ENCODE peak calls at places on chromosomes 7 and 10, in nine cellular contexts. F, T, Y, B, Z, L, M, O and H are unnamed samples. For H3K27me3, the result is how much of the 10 kb centered on the place peaks cover.

GRCh38 chr7:112201421-112201820 is 4.8 kb downstream of the DOCK4 start:
- DNase-seq in F (no peak), T (no peak), Y (no peak), B (no peak), Z (peak), L (no peak), M (no peak), O (no peak), H (no peak)

GRCh38 chr10:86662186-86663045 is 5.9 kb upstream of the LDB3 start:
- DNase-seq in F (no peak), T (no peak), Y (no peak), B (no peak), Z (no peak), L (no peak), M (peak), O (peak), H (no peak)

GRCh38 chr10:2759203-2759602 is 308.1 kb upstream of the PFKP start:
- DNase-seq in F (no peak), T (no peak), Y (no peak), B (no peak), Z (no peak), L (no peak), M (no peak), O (no peak), H (no peak)

GRCh38 chr10:72515455-72515854 is 110.4 kb downstream of the MICU1 start:
- DNase-seq in F (no peak), T (no peak), Y (no peak), B (no peak), Z (no peak), L (no peak), M (no peak), O (no peak), H (no peak)

GRCh38 chr10:75762436-75762802 is 331.0 kb downstream of the LRMDA start:
- DNase-seq in F (no peak), T (no peak), Y (no peak), B (no peak), Z (no peak), L (no peak), M (no peak), O (no peak), H (no peak)

GRCh38 chr7:22114440-22114981 is 168.8 kb upstream of the CDCA7L start:
- DNase-seq in F (no peak), T (no peak), Y (no peak), B (peak), Z (no peak), L (no peak), M (no peak), O (no peak), H (no peak)

GRCh38 chr10:80137031-80137712 is 4.6 kb downstream of the PLAC9 start:
- DNase-seq in F (peak), T (no peak), Y (no peak), B (peak), Z (peak), L (no peak), M (peak), O (no peak), H (no peak)

GRCh38 chr7:126083014-126083413 is 1153.4 kb upstream of the POT1 start:
- DNase-seq in F (no peak), T (no peak), Y (no peak), B (no peak), Z (no peak), L (no peak), M (no peak), O (no peak), H (no peak)

GRCh38 chr10:49134327-49134726 is 506 bp upstream of the FAM170B start:
- DNase-seq in F (no peak), T (no peak), Y (no peak), B (no peak), Z (no peak), L (no peak), M (no peak), O (no peak), H (no peak)

GRCh38 chr7:144738708-144739314 is 97.0 kb downstream of the TPK1 start:
- DNase-seq in F (peak), T (peak), Y (no peak), B (no peak), Z (no peak), L (peak), M (no peak), O (no peak), H (no peak)

GRCh38 chr7:83267141-83267631 is 104.5 kb upstream of the PCLO start:
- DNase-seq in F (no peak), T (no peak), Y (no peak), B (no peak), Z (no peak), L (peak), M (no peak), O (no peak), H (peak)

GRCh38 chr7:134470864-134471263 is 12.0 kb upstream of the AKR1B1 start:
- DNase-seq in F (no peak), T (peak), Y (no peak), B (no peak), Z (peak), L (no peak), M (no peak), O (no peak), H (no peak)

GRCh38 chr7:31058122-31058521 is 6.0 kb downstream of the ADCYAP1R1 start:
- DNase-seq in F (no peak), T (no peak), Y (no peak), B (no peak), Z (peak), L (no peak), M (no peak), O (no peak), H (no peak)

GRCh38 chr10:95730233-95730632 is 25.7 kb upstream of the ENTPD1 start:
- DNase-seq in F (no peak), T (no peak), Y (no peak), B (no peak), Z (no peak), L (no peak), M (no peak), O (no peak), H (no peak)

GRCh38 chr7:157273208-157274202 is 63.3 kb upstream of the DNAJB6 start:
- DNase-seq in F (peak), T (peak), Y (peak), B (peak), Z (peak), L (peak), M (peak), O (peak), H (no peak)

GRCh38 chr10:84095821-84096497 is 43.4 kb upstream of the GHITM start:
- DNase-seq in F (no peak), T (no peak), Y (no peak), B (no peak), Z (no peak), L (no peak), M (no peak), O (no peak), H (no peak)

GRCh38 chr7:71937840-71938371 is 474.2 kb downstream of the CALN1 start:
- DNase-seq in F (no peak), T (no peak), Y (no peak), B (no peak), Z (no peak), L (no peak), M (no peak), O (no peak), H (no peak)

GRCh38 chr10:26296351-26296750 is 79.8 kb downstream of the GAD2 start:
- DNase-seq in F (no peak), T (no peak), Y (no peak), B (no peak), Z (no peak), L (no peak), M (no peak), O (no peak), H (no peak)

GRCh38 chr10:62374862-62375710 is 917 bp downstream of the ZNF365 start:
- DNase-seq in F (no peak), T (no peak), Y (no peak), B (no peak), Z (peak), L (peak), M (no peak), O (no peak), H (no peak)

GRCh38 chr10:16891375-16892313 is 74.4 kb upstream of the RSU1 start:
- DNase-seq in F (peak), T (peak), Y (peak), B (peak), Z (peak), L (peak), M (peak), O (no peak), H (peak)

GRCh38 chr10:5506246-5506645 is 6.9 kb upstream of the CALML5 start:
- DNase-seq in F (peak), T (no peak), Y (no peak), B (peak), Z (no peak), L (no peak), M (peak), O (no peak), H (no peak)

GRCh38 chr10:122879339-122880273 is at the start of gene FAM24B:
- DNase-seq in F (peak), T (peak), Y (peak), B (peak), Z (peak), L (peak), M (peak), O (peak), H (peak)
- TF ChIP-seq CTCF in F (no peak), T (no peak), Y (no peak), B (no peak), Z (no peak), L (no peak), M (no peak), O (no peak), H (no peak)

DNA sequence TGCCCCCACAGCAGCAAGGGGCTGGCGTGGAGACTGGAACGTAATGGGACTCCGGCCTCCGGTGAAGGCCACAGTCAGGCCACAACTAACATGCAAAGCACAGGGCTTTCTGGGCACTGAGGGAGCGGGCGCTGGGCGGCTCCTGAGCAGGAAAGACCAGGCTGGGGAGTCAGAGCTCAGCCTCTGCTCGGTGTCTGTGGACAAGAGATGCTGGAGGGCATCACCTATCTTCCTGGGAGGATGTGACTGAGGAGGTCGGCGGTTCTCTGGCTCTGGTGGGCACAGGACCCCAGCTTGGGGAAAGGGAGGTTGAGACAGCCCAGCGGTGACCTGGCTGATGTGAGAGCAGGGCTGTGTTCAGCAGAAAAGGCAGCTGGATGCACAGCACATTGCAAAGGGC is 11.7 kb downstream of the CNPY1 start:
- DNase-seq in F (no peak), T (no peak), Y (no peak), B (no peak), Z (no peak), L (no peak), M (peak), O (no peak), H (no peak)
- H3K27me3 ChIP-seq in F (under half), T (under half), Y (under half), B (under half), Z (under half), L (half or more), M (half or more), O (under half), H (under half)

GRCh38 chr7:6640246-6640721 is 3.2 kb downstream of the ZNF316 start:
- DNase-seq in F (no peak), T (no peak), Y (no peak), B (no peak), Z (peak), L (peak), M (no peak), O (no peak), H (peak)

GRCh38 chr7:6636741-6637543 is at the start of gene ZNF316:
- DNase-seq in F (peak), T (no peak), Y (peak), B (peak), Z (peak), L (no peak), M (peak), O (peak), H (no peak)

GRCh38 chr7:6637544-6638229 is 569 bp downstream of the ZNF316 start:
- DNase-seq in F (no peak), T (no peak), Y (no peak), B (peak), Z (peak), L (peak), M (no peak), O (no peak), H (no peak)

GRCh38 chr7:6639627-6640026 is 2.5 kb downstream of the ZNF316 start:
- DNase-seq in F (no peak), T (no peak), Y (no peak), B (no peak), Z (no peak), L (no peak), M (no peak), O (no peak), H (no peak)

DNA sequence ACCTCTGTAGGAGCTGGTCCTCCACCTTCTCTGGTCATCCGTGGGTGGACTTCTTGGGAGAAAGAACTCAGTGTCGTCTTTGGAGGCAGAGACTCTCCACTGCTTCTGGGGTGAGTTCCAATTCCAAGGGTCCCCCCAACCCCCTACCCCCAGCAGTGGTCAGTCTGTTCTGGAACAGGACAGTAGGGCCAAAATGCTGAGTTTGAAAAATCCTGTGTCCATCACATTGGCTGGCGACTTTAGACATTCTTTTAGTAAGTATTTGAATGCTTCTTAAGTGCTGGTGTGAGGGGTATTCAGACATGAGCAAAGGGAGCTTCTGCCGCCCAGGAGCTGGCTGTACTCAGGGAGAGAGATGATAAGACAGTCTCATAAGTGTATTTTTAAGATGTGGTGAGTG is 1.9 kb downstream of the ZNF316 start:
- DNase-seq in F (no peak), T (no peak), Y (no peak), B (no peak), Z (no peak), L (no peak), M (no peak), O (no peak), H (no peak)
- H3K4me3 ChIP-seq in F (no peak), T (no peak), Y (peak), B (peak), Z (no peak), L (no peak), M (no peak), O (no peak), H (no peak)

GRCh38 chr10:28541695-28542365 is 8.9 kb downstream of the WAC start:
- DNase-seq in F (no peak), T (no peak), Y (no peak), B (no peak), Z (no peak), L (no peak), M (no peak), O (no peak), H (no peak)
- TF ChIP-seq CTCF in F (no peak), T (no peak), Y (no peak), B (no peak), Z (no peak), L (peak), M (no peak), O (no peak), H (peak)

DNA sequence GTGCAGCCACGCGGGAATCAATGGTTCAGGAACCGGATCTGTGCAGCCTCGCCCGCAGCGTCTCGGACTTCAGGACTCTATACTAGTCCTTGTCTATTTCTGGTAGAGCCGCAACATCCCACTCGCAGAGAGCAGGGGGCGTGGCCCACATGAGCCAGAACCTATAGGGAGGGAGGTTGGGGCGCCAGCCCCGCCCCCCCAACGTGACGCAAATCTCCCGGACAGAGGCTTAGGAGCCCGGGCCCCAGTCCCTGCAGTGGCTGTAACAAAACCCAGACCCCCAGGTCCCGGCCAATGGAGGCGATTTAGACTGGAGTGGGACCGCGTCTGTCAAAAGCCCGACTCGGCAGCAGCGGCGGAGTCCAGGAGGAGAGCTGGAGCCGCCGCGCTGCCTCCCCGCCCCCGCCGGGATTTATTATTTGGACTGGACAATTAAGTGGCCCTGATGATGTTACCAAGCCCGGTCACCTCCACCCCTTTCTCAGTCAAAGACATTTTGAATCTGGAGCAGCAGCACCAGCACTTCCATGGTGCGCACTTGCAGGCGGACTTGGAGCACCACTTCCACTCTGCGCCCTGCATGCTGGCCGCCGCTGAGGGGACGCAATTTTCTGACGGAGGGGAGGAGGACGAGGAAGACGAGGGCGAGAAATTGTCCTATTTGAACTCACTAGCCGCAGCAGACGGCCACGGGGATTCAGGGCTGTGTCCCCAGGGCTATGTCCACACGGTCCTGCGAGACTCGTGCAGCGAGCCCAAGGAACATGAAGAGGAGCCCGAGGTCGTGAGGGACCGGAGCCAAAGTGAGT is at the start of gene NKX2-3:
- DNase-seq in F (peak), T (no peak), Y (peak), B (no peak), Z (peak), L (peak), M (peak), O (no peak), H (no peak)
- H3K27me3 ChIP-seq in F (under half), T (under half), Y (half or more), B (under half), Z (half or more), L (half or more), M (under half), O (under half), H (half or more)

DNA sequence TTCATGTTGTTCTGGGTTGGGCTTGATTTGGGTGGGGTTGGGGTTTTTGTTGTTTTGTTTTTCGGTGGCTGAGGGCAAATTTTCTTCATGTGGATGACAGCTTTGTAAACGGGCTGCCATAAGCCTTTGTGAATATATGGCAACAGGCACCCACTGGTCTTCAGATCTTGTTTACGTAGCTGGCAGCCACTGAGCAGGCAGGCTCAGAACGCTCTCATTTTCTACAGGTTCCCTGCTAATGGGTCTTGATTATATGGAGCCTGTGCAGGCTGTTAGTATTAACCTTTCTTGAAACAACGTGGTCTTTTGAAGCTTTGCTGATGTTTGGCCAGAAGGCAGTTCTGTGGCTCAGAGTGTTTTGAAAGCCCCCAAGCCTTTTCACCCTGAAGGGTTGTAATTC is 199.7 kb downstream of the TNS3 start:
- DNase-seq in F (no peak), T (no peak), Y (peak), B (no peak), Z (no peak), L (no peak), M (peak), O (peak), H (no peak)
- H3K4me3 ChIP-seq in F (no peak), T (no peak), Y (no peak), B (no peak), Z (no peak), L (no peak), M (no peak), O (no peak), H (no peak)

DNA sequence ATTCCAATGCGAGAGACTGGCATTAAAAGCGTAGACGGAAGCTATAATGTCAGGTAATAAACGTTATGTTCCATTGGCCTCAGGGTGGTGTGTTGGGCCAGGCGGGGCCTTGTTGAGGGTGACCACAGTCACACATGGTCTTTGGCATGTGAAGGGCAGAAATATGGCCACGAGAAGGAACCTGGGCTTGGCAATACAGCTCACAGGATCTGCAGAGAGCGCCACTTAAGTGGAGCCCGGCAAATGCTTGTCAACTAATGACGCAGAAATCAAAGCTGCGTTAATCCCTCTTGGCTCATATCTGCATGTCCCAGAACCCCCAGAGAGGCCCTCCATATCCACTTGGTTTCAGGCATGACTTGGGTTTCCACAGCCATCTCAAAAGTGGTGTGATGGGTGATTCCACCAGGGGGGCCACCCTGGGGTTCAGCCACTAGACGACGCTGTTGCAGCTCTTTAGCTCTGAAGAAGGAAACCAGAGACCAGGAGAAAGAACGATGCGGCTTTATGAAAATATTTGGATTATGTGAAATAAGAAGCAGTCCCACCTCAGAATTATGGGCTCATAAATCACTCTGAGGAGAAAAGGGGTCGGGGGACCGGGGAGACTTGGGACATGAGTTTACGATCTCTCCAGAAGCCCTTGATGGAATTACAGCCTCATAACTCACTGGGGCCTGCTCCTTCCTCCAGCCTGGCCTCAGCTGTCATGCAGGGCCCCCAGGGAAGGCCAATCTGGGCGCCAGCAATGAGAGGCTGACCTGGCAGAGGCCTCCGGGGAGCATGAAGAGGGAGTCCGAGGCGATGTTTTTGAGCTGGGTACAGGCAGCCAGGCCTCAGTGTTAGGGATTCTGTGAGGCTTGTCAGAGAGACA is 462.5 kb downstream of the PLXNA4 start:
- DNase-seq in F (no peak), T (no peak), Y (no peak), B (peak), Z (no peak), L (no peak), M (no peak), O (no peak), H (no peak)
- TF ChIP-seq CTCF in F (no peak), T (no peak), Y (no peak), B (no peak), Z (no peak), L (no peak), M (peak), O (no peak), H (no peak)